ENCODE peak calls at places on chromosomes 13 and 19, in seven cellular contexts. F, I, H, S, Z, U and L are unnamed samples.

GRCh38 chr19:53357821-53358581 is 7.5 kb upstream of the ZNF525 start:
- DNase-seq in Z (no peak), I (no peak), U (no peak), H (no peak), S (no peak), F (no peak), L (no peak)

GRCh38 chr13:110410906-110411305 is 103.8 kb downstream of the COL4A2 start:
- DNase-seq in H (peak), I (no peak), Z (no peak), U (peak), S (no peak), F (no peak), L (no peak)

GRCh38 chr13:28889317-28889716 is 69.2 kb downstream of the MTUS2 start:
- DNase-seq in S (no peak), I (no peak), F (no peak), H (no peak), Z (no peak), U (no peak), L (no peak)

GRCh38 chr13:49395416-49396277 is 48.2 kb downstream of the CAB39L start:
- DNase-seq in S (no peak), H (no peak), I (no peak), U (peak), F (no peak), Z (no peak), L (no peak)

GRCh38 chr13:45823583-45823982 is 28.0 kb downstream of the SIAH3 start:
- DNase-seq in Z (no peak), H (no peak), I (no peak), U (peak), S (no peak), F (no peak), L (no peak)

GRCh38 chr13:83372786-83373185 is 509.5 kb downstream of the SLITRK1 start:
- DNase-seq in I (no peak), S (no peak), F (no peak), Z (peak), U (no peak), H (no peak), L (no peak)

GRCh38 chr13:108742681-108743080 is 113.3 kb downstream of the MYO16 start:
- DNase-seq in U (no peak), F (no peak), H (no peak), Z (no peak), I (no peak), S (no peak), L (no peak)

GRCh38 chr13:89380101-89380500 is 1708.9 kb downstream of the SLITRK5 start:
- DNase-seq in F (no peak), H (no peak), I (peak), S (no peak), U (no peak), Z (peak), L (peak)

GRCh38 chr19:38650911-38651584 is 3.6 kb downstream of the ACTN4 start:
- DNase-seq in H (no peak), U (peak), S (no peak), F (peak), Z (peak), I (no peak), L (peak)

GRCh38 chr19:30174791-30175190 is 197.4 kb upstream of the ZNF536 start:
- DNase-seq in U (no peak), H (no peak), Z (no peak), F (no peak), S (no peak), I (no peak), L (no peak)

GRCh38 chr19:48445256-48445605 is 552 bp upstream of the GRWD1 start:
- DNase-seq in F (peak), Z (peak), U (peak), I (peak), H (no peak), S (no peak), L (peak)

GRCh38 chr13:113900646-113901045 is 36.8 kb upstream of the GAS6 start:
- DNase-seq in F (no peak), S (no peak), H (peak), U (no peak), Z (no peak), I (no peak), L (no peak)

GRCh38 chr13:45178349-45179142 is 22.3 kb downstream of the KCTD4 start:
- DNase-seq in Z (no peak), F (peak), S (no peak), I (no peak), H (no peak), U (no peak), L (no peak)

GRCh38 chr19:48644355-48644754 is 1.6 kb downstream of the CA11 start:
- DNase-seq in U (no peak), I (no peak), H (no peak), Z (no peak), S (no peak), F (no peak), L (no peak)

GRCh38 chr19:11291415-11291814 is 4.5 kb upstream of the TSPAN16 start:
- DNase-seq in S (no peak), Z (no peak), F (no peak), U (no peak), I (no peak), H (no peak), L (no peak)

GRCh38 chr19:17259118-17259780 is 5.3 kb downstream of the USHBP1 start:
- DNase-seq in Z (peak), F (no peak), H (no peak), U (no peak), I (no peak), S (no peak), L (no peak)

GRCh38 chr19:11100064-11100463 is 10.8 kb downstream of the LDLR start:
- DNase-seq in U (no peak), F (no peak), S (no peak), Z (no peak), I (no peak), H (no peak), L (no peak)

GRCh38 chr19:47494211-47494547 is 10.2 kb upstream of the KPTN start:
- DNase-seq in Z (no peak), U (no peak), F (no peak), H (no peak), S (no peak), I (no peak), L (no peak)

GRCh38 chr19:45499196-45500180 is 1.2 kb downstream of the PPM1N start:
- DNase-seq in I (no peak), S (peak), H (no peak), Z (peak), F (no peak), U (no peak), L (no peak)

GRCh38 chr19:17830567-17831418 is 9.5 kb upstream of the INSL3 start:
- DNase-seq in U (no peak), H (no peak), I (no peak), Z (peak), F (peak), S (peak), L (peak)

GRCh38 chr13:113970810-113971470 is 2.9 kb downstream of the C13orf46 start:
- DNase-seq in H (peak), S (no peak), F (peak), U (peak), I (no peak), Z (peak), L (peak)

GRCh38 chr13:110538632-110539031 is 22.9 kb downstream of the RAB20 start:
- DNase-seq in Z (no peak), U (no peak), I (no peak), F (no peak), S (no peak), H (no peak), L (no peak)

GRCh38 chr19:46944918-46945628 is 74.6 kb upstream of the NPAS1 start:
- DNase-seq in S (no peak), H (peak), F (peak), Z (no peak), I (peak), U (peak), L (no peak)

GRCh38 chr19:29819986-29820385 is 8.2 kb downstream of the CCNE1 start:
- DNase-seq in S (no peak), I (no peak), U (no peak), F (no peak), H (no peak), Z (no peak), L (no peak)

GRCh38 chr13:91406619-91407018 is 8.2 kb downstream of the GPC5 start:
- DNase-seq in H (no peak), U (no peak), S (peak), F (peak), I (peak), Z (no peak), L (peak)

DNA sequence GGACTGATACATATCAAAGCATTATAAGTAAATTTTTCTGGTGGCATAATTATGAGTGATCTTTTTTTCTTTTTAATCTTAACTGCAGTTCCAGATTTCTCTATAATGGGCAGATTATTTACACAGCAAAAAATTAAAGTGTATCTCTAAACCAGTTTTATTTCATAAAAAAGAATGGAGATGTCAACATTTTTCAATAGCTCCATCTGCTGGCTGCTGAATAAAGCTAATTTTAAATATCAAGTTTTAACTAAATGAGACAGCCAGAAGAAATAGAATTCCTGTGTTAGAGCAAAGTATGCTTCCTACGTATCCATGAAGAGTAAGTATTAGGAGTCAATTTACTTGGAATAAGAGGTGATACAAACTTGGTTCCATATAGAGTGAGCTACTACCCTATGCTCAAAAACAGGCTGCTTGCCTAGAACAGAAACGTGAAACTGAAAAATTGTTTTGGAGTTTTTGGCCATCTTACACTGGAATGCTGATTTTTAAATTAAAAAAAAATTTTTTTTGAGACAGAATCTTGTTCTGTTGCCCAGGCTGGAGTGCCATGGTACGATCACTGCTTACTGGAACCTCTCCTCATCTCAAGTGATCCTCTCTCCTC is 5.0 kb upstream of the PDS5B start:
- DNase-seq in I (peak), S (peak), H (no peak), Z (no peak), F (peak), U (no peak), L (no peak)
- TF ChIP-seq CTCF in I (peak), S (peak), H (no peak), Z (peak), F (peak), U (peak), L (peak)

DNA sequence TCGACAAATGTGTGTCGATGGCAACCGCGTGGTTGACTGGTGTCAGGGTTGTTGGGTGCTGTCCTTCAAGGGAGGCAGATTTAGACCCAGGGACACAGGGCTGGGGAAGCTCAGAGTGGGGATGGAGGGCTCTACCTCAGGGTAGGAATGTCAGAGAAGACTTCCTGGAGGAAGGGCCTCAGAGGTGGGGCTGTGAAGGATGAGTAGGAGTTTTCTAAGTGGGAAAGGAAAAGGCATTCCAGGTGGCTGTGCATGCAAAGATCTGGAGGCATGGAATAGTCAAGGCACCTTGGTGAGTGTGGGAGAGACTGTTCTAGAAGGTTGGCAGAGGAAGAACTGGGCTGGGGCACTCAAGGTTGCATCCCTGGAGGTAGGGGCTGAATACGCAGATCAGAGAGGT is 2.0 kb downstream of the NRTN start:
- DNase-seq in Z (no peak), S (no peak), F (no peak), U (no peak), H (no peak), I (no peak), L (no peak)
- H3K27ac ChIP-seq in Z (no peak), S (no peak), F (no peak), U (no peak), H (peak), I (no peak), L (peak)

DNA sequence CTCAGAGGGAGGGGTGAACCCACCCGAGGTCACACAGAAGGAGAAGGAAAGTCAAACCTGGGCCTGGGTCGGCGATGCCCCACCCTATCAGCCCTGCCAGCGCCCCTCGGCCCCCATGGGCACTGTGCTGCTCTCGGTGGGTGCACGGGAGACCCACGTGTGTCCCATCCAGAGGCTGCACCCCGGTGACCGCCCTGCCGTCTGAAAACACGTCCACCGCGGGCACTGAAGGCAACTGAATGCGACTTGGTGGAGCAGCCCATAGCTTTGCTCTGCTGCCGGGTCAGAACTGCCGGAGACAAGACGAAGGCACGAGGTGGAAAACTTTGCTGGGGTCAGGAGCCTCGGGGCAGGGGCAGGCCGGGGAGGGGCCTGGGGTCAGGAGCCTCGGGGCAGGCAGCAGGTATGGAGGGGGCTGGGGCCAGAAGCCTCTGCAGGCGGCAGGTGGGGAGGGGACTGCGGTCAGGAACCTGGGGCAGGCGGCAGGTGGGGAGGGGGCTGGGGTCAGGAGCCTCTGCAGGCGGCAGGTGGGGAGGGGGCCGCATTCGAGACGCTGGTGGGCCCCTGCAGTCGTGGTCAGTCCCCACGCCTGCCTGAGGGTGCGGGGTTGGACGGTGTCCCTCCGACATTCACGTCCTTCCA is 30.5 kb downstream of the PIP5K1C start:
- DNase-seq in U (no peak), Z (no peak), S (no peak), I (no peak), H (no peak), F (no peak), L (no peak)
- TF ChIP-seq CTCF in U (no peak), Z (no peak), S (no peak), I (no peak), H (no peak), F (no peak), L (no peak)

GRCh38 chr13:29935309-29935981 is 85.0 kb upstream of the UBL3 start:
- DNase-seq in S (peak), H (no peak), Z (no peak), F (no peak), I (no peak), U (no peak), L (no peak)
- H3K27ac ChIP-seq in S (no peak), H (no peak), Z (no peak), F (no peak), I (no peak), U (no peak), L (no peak)

GRCh38 chr19:12400618-12401502 is at the start of gene ZNF799:
- DNase-seq in S (peak), F (peak), H (peak), I (peak), Z (peak), U (peak), L (peak)
- TF ChIP-seq CTCF in S (peak), F (no peak), H (no peak), I (no peak), Z (no peak), U (no peak), L (no peak)

DNA sequence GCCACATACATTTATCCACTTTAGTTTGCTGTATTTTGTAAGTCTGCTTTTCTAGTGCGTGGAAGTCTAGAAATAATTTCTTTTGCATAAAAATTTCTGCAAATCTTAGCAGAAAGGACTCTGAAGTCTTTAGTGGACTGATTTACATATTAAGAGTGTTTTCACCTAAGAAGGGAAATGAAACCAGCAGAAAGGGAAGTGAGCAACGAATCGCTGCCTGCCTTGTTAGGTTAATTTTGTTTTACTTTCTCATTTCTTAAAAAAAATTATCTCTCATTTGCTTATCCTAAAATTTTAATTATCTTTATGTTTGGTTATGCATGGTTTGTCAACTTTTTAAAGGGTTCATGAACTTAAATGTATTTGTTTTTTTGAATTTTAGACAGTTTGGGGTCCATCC is 767 bp upstream of the GPR18 start:
- DNase-seq in H (no peak), F (no peak), Z (no peak), I (peak), U (no peak), S (peak), L (no peak)
- H3K27ac ChIP-seq in H (no peak), F (no peak), Z (no peak), I (no peak), U (no peak), S (peak), L (no peak)

DNA sequence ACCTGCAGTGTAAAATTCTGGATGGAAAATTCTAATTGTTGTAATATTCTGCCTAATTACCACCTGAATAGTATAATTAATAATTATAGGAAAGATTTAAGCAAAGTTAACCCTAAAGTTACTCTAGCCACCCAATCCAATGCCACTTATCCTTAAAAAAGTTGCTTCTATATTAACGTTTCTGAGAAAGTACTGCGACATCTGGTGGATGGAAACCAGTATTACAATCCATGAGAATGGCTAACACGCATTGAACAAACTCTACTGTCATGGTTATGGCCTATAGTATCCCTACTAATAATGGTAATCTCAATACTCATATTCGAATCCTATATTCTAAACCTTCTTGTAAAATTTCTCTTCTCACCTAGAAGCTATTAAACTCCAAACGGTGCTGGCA is 1551.8 kb downstream of the SLITRK1 start:
- DNase-seq in U (no peak), H (no peak), F (no peak), S (peak), Z (peak), I (peak), L (no peak)
- TF ChIP-seq CTCF in U (no peak), H (no peak), F (peak), S (peak), Z (peak), I (peak), L (no peak)

GRCh38 chr19:35229601-35230000 is 1.1 kb upstream of the FAM187B start:
- DNase-seq in Z (no peak), U (no peak), S (no peak), I (no peak), F (no peak), H (no peak), L (no peak)

GRCh38 chr19:35226748-35227147 is 1.8 kb downstream of the FAM187B start:
- DNase-seq in F (no peak), U (no peak), H (no peak), I (no peak), Z (no peak), S (no peak), L (no peak)

GRCh38 chr19:35224681-35225604 is 3.6 kb downstream of the FAM187B start:
- DNase-seq in F (no peak), Z (no peak), H (no peak), S (peak), I (no peak), U (no peak), L (no peak)

GRCh38 chr19:35225951-35226350 is 2.6 kb downstream of the FAM187B start:
- DNase-seq in I (no peak), F (no peak), H (no peak), U (no peak), Z (no peak), S (no peak), L (no peak)

DNA sequence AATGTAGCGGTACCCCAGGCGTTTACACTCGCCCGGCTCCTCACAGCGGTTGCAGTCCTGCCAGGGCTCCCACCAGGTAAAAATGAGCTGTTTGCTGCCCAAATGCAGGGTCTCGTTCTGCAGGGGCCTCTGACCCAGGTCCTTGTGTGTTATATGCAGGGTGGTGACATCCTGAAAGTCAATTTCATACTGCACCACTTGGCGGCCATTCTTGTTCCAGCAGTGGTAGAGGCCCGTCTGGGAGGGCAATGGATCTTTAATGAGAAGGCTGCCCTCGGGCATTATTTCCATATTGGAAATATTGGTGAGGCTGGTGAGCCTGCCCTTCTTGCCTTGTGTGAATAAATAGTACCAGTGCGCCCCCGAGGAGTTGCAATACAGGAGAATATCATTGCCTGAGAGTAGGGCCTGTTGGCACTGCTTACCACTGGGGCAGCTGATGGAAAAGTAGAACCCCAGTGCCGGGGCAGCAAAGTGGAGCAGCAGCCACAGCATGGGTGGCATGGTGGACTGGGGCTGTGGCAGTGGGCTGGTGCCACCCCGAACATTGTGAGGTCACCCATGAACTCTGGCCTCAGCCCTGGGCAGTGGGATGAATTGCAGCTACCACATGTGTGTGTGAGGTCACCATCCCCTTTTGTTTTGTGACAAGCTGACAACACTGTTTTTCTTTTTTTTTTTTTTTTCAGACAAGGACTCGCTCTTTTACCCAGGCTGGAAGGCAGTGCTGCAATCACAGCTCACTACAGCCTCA is at the start of gene FAM187B:
- DNase-seq in U (no peak), F (no peak), Z (no peak), H (no peak), I (no peak), S (no peak), L (no peak)
- H3K27ac ChIP-seq in U (no peak), F (no peak), Z (no peak), H (no peak), I (no peak), S (no peak), L (no peak)